ENCODE peak calls at places on chromosome 13, in eight cellular contexts. X is A549, F is tibial nerve, A is ovary, N is K562, E is upper lobe of left lung, I is H1, M is stomach. W is an unnamed sample.

GRCh38 chr13:71864094-71864980 is 2.7 kb downstream of the DACH1 start:
- DNase-seq in X (no peak), F (peak), A (no peak), N (no peak), E (peak), I (no peak), M (no peak), W (peak)

GRCh38 chr13:34435338-34435737 is 506.7 kb upstream of the NBEA start:
- DNase-seq in X (peak), F (no peak), A (no peak), N (no peak), E (no peak), I (no peak), M (no peak), W (no peak)

GRCh38 chr13:29905845-29906244 is 55.4 kb upstream of the UBL3 start:
- DNase-seq in X (peak), F (no peak), A (no peak), N (no peak), E (no peak), I (no peak), M (peak), W (no peak)

GRCh38 chr13:76516013-76516412 is 370.2 kb downstream of the KCTD12 start:
- DNase-seq in X (no peak), F (no peak), A (no peak), N (no peak), E (no peak), I (no peak), M (no peak), W (no peak)

GRCh38 chr13:106589716-106590115 is 21.8 kb upstream of the ARGLU1 start:
- DNase-seq in X (no peak), F (no peak), A (no peak), N (no peak), E (no peak), I (no peak), M (no peak), W (no peak)

GRCh38 chr13:80755925-80756324 is 415.0 kb upstream of the SPRY2 start:
- DNase-seq in X (no peak), F (no peak), A (no peak), N (no peak), E (no peak), I (no peak), M (no peak), W (no peak)

GRCh38 chr13:66618702-66619101 is 611.4 kb downstream of the PCDH9 start:
- DNase-seq in X (peak), F (no peak), A (no peak), N (peak), E (no peak), I (no peak), M (no peak), W (no peak)

GRCh38 chr13:33194820-33195692 is 90.5 kb downstream of the STARD13 start:
- DNase-seq in X (peak), F (peak), A (peak), N (no peak), E (no peak), I (no peak), M (peak), W (no peak)

GRCh38 chr13:76828316-76828741 is 57.9 kb downstream of the KCTD12 start:
- DNase-seq in X (no peak), F (no peak), A (no peak), N (no peak), E (no peak), I (no peak), M (no peak), W (no peak)

GRCh38 chr13:59906413-59907027 is 257.2 kb downstream of the DIAPH3 start:
- DNase-seq in X (peak), F (no peak), A (no peak), N (peak), E (no peak), I (no peak), M (no peak), W (no peak)

GRCh38 chr13:21256351-21256761 is 79.9 kb downstream of the MRPL57 start:
- DNase-seq in X (no peak), F (no peak), A (no peak), N (no peak), E (no peak), I (no peak), M (no peak), W (no peak)

GRCh38 chr13:50387124-50387581 is 371.9 kb downstream of the KCNRG start:
- DNase-seq in X (no peak), F (peak), A (peak), N (peak), E (peak), I (no peak), M (peak), W (no peak)

GRCh38 chr13:91313103-91313502 is 34.4 kb upstream of the MIR17HG start:
- DNase-seq in X (peak), F (peak), A (no peak), N (peak), E (no peak), I (no peak), M (no peak), W (no peak)

GRCh38 chr13:104015646-104016396 is 949.6 kb upstream of the SLC10A2 start:
- DNase-seq in X (no peak), F (no peak), A (no peak), N (no peak), E (no peak), I (no peak), M (no peak), W (no peak)

GRCh38 chr13:21639604-21640003 is 31.3 kb upstream of the FGF9 start:
- DNase-seq in X (no peak), F (no peak), A (no peak), N (no peak), E (no peak), I (no peak), M (no peak), W (no peak)

GRCh38 chr13:59982631-59983382 is 180.9 kb downstream of the DIAPH3 start:
- DNase-seq in X (no peak), F (no peak), A (no peak), N (no peak), E (no peak), I (no peak), M (no peak), W (no peak)

GRCh38 chr13:106275441-106276032 is 259.9 kb downstream of the EFNB2 start:
- DNase-seq in X (no peak), F (no peak), A (no peak), N (no peak), E (no peak), I (no peak), M (no peak), W (no peak)

GRCh38 chr13:23599083-23599925 is 29.1 kb downstream of the TNFRSF19 start:
- DNase-seq in X (no peak), F (no peak), A (no peak), N (no peak), E (no peak), I (peak), M (no peak), W (no peak)

GRCh38 chr13:22428188-22428828 is 752.5 kb upstream of the SGCG start:
- DNase-seq in X (no peak), F (no peak), A (no peak), N (peak), E (no peak), I (no peak), M (no peak), W (no peak)

GRCh38 chr13:65461590-65461989 is 1768.5 kb downstream of the PCDH9 start:
- DNase-seq in X (no peak), F (no peak), A (no peak), N (no peak), E (no peak), I (no peak), M (no peak), W (no peak)

GRCh38 chr13:38952827-38953226 is 37.8 kb downstream of the STOML3 start:
- DNase-seq in X (no peak), F (no peak), A (no peak), N (no peak), E (no peak), I (no peak), M (no peak), W (no peak)

DNA sequence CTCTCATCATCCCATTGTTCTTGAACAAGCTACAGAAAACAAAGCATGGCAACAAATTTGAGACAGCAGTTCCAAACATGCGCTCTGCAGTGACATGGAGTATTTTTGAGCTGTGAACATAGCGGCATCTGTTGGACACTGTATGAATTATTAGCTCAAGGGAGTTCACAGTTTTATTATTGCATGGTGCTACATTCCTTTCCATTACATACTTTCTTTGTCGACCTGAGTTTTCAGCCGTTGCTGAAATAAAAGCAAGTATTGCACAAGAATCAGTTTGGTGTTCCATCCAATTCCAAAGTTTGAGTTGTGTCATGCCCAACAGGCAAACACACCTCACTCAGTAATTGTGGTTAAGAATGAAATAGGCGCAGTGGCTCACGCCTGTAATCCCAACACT is 30.1 kb upstream of the METTL21C start:
- DNase-seq in X (peak), F (no peak), A (no peak), N (peak), E (no peak), I (no peak), M (no peak), W (no peak)
- TF ChIP-seq EP300 in X (no peak), F (no peak), A (no peak), N (no peak), E (no peak), I (no peak), M (no peak), W (no peak)

DNA sequence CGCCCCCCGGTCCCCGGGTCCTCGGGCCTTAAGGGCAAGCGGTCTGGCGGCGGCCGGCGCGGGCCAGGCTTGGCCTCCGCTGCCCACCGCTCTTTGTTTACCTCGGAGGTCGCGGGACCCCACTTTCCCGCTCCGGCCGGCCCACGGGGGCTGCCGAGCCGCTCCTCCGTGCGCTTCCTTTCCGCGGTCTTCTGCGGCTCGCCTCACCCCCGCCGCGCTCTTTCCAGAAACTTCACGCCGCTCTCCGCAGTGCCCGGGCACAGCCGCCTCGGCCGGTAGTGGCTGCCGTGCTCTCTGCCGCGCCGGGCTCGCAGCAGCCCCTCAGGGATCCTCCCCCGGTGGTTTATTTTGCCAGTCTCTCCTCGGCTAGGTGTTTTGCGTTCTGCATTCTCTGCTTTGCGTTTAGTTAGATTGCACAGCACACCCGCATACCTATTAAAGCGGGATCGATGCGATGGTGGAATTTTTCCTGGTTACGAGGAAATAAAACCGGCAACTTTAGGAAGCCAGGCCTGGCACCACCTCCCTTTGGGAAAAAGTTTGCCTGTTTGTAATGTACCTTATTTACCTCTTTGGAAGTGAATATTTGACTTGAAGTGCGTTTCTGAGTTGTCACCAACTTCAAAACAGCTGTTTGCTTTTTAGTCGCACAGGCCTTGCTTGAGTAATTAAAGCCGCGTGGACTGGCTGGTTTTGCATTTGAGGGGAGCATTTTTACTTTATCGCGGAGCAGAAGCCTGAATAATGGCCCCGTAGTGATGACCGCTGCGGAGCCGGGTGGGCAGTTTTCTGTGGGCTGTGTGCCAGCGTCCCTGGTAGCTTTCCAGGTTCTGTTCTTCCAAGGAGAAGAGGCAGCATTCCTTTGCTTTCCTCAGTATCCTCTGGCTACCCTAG is 787 bp downstream of the NAA16 start:
- DNase-seq in X (peak), F (peak), A (peak), N (peak), E (peak), I (no peak), M (peak), W (peak)
- H3K27ac ChIP-seq in X (peak), F (peak), A (peak), N (peak), E (peak), I (peak), M (peak), W (peak)

GRCh38 chr13:42990147-42990990 is 1.7 kb downstream of the EPSTI1 start:
- DNase-seq in X (no peak), F (no peak), A (no peak), N (no peak), E (no peak), I (no peak), M (no peak), W (no peak)
- H3K4me3 ChIP-seq in X (no peak), F (no peak), A (no peak), N (no peak), E (no peak), I (no peak), M (peak), W (peak)

GRCh38 chr13:112586334-112586733 is 1.6 kb downstream of the TUBGCP3 start:
- DNase-seq in X (no peak), F (no peak), A (no peak), N (peak), E (no peak), I (no peak), M (no peak), W (no peak)

GRCh38 chr13:112587359-112587766 is 590 bp downstream of the TUBGCP3 start:
- DNase-seq in X (peak), F (peak), A (peak), N (peak), E (peak), I (no peak), M (peak), W (peak)

GRCh38 chr13:112588490-112589297 is 741 bp upstream of the TUBGCP3 start:
- DNase-seq in X (no peak), F (no peak), A (no peak), N (no peak), E (no peak), I (no peak), M (no peak), W (no peak)

GRCh38 chr13:112583592-112584277 is 4.2 kb downstream of the TUBGCP3 start:
- DNase-seq in X (no peak), F (peak), A (no peak), N (peak), E (no peak), I (no peak), M (no peak), W (no peak)

DNA sequence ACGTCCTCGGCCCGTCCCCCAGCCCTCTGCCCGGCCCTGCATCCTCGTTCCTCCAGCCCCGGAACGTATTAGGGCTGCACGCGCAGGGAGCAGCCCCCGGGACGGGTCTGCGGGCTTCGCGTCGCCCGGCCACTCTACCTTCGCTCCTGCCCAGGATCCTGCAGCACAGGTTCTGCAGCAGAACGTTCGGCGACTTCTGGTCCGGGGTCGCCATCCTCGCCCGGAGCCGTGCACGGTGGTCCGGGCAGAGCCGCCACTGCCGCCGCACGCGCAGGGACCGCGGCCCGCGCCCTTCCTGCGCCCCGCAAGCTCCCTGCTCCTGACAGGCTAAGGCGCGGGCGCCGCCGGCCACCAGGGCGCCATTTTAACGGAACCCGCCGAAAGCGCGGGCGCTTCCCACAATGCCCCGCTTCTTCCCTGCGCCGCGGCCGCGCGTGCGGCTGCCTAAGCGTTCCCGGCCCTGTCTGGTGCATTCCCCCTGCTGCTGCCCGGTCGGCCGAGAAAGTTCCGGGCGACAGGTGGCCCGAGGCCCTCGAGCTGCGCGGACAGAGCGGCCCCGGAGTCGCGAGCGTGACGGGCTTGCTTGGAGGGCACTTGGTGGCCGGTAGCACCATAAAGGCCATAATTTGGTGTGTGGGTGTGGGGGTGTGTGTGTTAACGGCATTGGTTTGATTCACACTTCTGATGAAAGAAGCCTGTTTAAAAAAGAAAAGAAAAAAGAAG is at the start of gene TUBGCP3:
- DNase-seq in X (peak), F (peak), A (peak), N (peak), E (peak), I (no peak), M (peak), W (peak)
- TF ChIP-seq EP300 in X (no peak), F (peak), A (no peak), N (peak), E (no peak), I (no peak), M (no peak), W (no peak)

GRCh38 chr13:98951266-98951665 is 26.6 kb downstream of the DOCK9 start:
- DNase-seq in X (no peak), F (no peak), A (no peak), N (no peak), E (peak), I (no peak), M (no peak), W (peak)
- H3K27ac ChIP-seq in X (no peak), F (no peak), A (no peak), N (no peak), E (no peak), I (no peak), M (no peak), W (no peak)

DNA sequence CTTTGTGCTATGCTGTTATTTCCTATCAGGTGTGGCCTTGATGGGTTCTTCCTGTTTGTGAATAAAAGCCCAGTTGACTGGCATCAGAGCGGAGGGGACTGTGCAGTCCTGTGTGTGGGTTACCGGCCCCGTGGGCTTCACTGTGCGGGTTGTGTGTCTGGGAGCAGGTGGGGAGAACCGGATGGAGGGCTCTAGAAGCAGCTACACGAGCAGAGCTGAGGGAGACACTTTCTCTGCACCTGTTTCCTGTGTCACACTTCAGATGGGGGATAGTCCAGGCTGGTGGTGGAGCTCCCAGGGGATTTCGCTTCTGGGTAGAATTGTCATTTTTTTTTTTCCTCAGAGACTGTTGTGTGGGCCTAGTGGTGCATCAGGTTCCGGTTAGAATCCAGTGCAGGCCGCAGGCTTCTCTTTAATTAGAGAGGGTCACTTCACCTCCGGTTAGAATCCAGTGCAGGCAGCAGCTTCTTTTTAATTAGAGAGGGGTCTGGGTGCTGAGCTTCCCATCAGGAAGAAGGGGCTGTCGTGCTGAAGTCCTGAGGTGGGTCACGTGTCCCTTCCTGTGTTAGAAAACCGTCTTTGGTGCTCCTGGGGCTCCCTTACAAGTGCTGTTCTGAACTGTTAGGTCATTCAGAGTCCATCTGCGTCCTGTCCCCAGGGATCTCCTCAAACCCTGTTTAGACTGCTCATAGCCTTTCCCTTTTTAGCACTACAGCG is 69.7 kb downstream of the ARHGEF7 start:
- DNase-seq in X (no peak), F (no peak), A (no peak), N (no peak), E (no peak), I (no peak), M (no peak), W (no peak)
- H3K4me3 ChIP-seq in X (no peak), F (no peak), A (no peak), N (no peak), E (no peak), I (no peak), M (no peak), W (no peak)

GRCh38 chr13:35699805-35700204 is 223.3 kb upstream of the MAB21L1 start:
- DNase-seq in X (no peak), F (peak), A (peak), N (no peak), E (no peak), I (no peak), M (no peak), W (peak)
- TF ChIP-seq EP300 in X (no peak), F (no peak), A (no peak), N (no peak), E (no peak), I (no peak), M (no peak), W (no peak)

DNA sequence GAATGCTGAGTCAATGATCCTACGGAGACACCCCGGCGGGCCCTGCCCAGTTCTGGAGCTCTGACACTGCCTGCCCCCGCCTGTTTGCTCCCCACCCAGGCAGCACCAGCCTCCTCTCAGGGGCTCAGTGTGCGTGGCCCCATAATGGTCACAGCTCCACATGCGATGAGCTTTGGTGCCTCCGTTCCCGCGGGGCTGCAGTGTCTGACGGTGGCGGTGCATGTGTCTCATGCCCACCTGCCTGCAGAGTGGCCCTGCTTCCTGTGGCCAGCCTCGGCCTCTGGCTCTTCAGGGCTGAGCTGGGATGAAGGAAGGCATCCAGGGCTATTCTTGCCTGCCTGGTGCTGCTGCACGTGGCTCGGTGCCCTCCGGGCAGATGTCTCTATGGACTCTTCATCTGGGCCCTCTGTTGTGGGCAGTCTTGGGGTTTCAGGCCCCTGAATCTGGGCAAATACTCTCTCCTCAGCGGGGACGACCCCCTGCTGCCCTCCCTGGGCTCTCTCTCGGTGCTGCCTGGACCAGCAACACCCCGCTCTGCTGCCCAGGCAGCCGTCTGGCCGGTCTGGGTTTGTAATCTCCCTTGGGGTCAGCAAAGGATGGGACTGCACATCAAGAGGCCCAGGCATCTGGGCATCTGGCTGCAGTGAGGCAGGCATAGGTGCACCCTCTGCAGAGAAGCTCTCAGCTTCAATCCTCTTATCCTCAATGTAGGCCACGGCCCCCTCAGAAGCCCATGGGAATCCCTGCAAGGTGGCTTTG is 19.3 kb upstream of the TMEM255B start:
- DNase-seq in X (no peak), F (no peak), A (no peak), N (no peak), E (no peak), I (no peak), M (no peak), W (no peak)
- H3K27ac ChIP-seq in X (no peak), F (no peak), A (no peak), N (no peak), E (no peak), I (no peak), M (no peak), W (no peak)